ENCODE peak calls at places on chromosomes 4 and X, in ten cellular contexts. V is CD8-positive, alpha-beta memory T cell; P is mesenchymal stem cell; J is IMR-90; F is heart left ventricle; E is cardiac muscle cell; Y is HepG2; L is astrocyte; K is HCT116; H is keratinocyte. Q is an unnamed sample.

GRCh38 chrX:24133280-24133679 is 16.2 kb upstream of the ZFX start:
- DNase-seq in J (no peak), Y (no peak), P (no peak), V (no peak), F (no peak), L (no peak), H (no peak), E (no peak), K (no peak), Q (no peak)

GRCh38 chrX:130197464-130197863 is 25.7 kb downstream of the RAB33A start:
- DNase-seq in Y (no peak), J (no peak), V (no peak), E (no peak), H (no peak), L (no peak), F (no peak), K (no peak), P (no peak), Q (no peak)

GRCh38 chr4:183906736-183907651 is 1.9 kb downstream of the STOX2 start:
- DNase-seq in F (peak; percentile 44), E (peak; percentile 6), K (no peak), H (no peak), J (no peak), L (no peak), Y (no peak), P (peak; percentile 27), V (no peak), Q (no peak)

GRCh38 chrX:150845091-150845490 is 53.4 kb downstream of the CD99L2 start:
- DNase-seq in P (no peak), Y (no peak), J (no peak), L (no peak), H (no peak), E (peak; percentile 37), F (no peak), V (no peak), K (no peak), Q (no peak)

GRCh38 chrX:135520022-135520552 is 373 bp upstream of the INTS6L start:
- DNase-seq in F (no peak), E (peak; percentile 75), P (peak; percentile 67), L (peak; percentile 76), H (no peak), K (no peak), Y (no peak), V (no peak), J (peak; percentile 60), Q (no peak)

GRCh38 chr4:67713531-67714247 is 12.7 kb upstream of the UBA6 start:
- DNase-seq in F (no peak), P (peak; percentile 64), J (peak; percentile 79), L (peak; percentile 45), E (peak; percentile 51), H (peak; percentile 52), K (no peak), Y (no peak), V (no peak), Q (no peak)

GRCh38 chr4:97477974-97478373 is 665.3 kb downstream of the STPG2 start:
- DNase-seq in F (no peak), L (no peak), V (no peak), H (no peak), K (no peak), Y (no peak), E (no peak), J (no peak), P (no peak), Q (no peak)

GRCh38 chr4:56388311-56388710 is 1.0 kb upstream of the AASDH start:
- DNase-seq in E (no peak), H (no peak), K (no peak), Y (no peak), V (no peak), J (no peak), L (no peak), P (peak; percentile 12), F (no peak), Q (no peak)

GRCh38 chr4:22463179-22463578 is 52.7 kb downstream of the ADGRA3 start:
- DNase-seq in V (no peak), E (no peak), L (no peak), F (no peak), H (no peak), P (no peak), Y (no peak), K (no peak), J (no peak), Q (no peak)

GRCh38 chr4:23818097-23818648 is 71.7 kb downstream of the PPARGC1A start:
- DNase-seq in L (no peak), F (no peak), H (no peak), P (no peak), J (peak; percentile 32), V (no peak), E (no peak), Y (no peak), K (no peak), Q (no peak)

GRCh38 chr4:167831853-167832252 is 260.5 kb upstream of the ANXA10 start:
- DNase-seq in J (no peak), H (no peak), F (no peak), V (no peak), Y (no peak), K (no peak), E (peak; percentile 12), L (no peak), P (no peak), Q (no peak)

DNA sequence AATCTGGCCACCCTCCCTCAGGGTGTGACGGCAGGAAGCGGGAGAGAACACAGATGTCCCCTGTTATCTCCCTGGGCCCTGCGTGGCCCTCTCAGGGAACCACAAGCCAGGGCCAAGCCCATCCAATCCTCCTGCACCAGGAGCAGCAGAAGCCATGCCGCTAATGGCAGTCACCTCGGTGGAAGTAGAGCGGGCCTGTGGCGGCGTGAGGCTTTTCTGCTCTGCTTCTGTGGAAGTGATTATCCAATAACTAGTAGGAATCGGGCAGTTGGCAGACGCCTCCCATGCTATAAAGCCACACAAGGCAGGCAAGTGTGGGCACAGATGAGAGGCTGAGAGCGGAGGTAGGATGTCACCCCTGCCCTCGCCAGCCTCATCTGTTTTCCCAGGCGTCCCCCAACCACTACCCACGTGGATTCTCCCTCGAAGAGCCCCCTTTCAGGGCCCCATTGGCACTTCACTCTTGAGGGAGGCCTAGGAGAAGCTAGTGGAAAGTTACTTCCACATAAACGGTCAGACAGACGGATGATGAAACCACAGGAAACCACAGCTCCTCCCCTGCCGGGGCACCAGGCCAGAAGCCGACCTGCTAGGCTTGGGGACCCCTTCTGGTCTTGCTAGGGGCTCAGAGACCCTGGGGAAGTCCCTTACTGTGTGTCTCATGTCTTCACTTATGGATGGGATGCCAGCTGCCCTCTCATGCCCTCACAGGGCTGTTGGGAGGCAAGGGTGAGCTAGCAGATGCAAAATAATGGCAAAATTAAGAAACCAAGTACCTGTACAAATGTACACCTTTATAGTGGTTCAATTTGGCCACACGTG is 18.8 kb upstream of the TMSB4X start:
- DNase-seq in H (no peak), F (peak; percentile 65), Y (peak; percentile 46), V (peak; percentile 73), E (peak; percentile 84), J (peak; percentile 84), P (peak; percentile 91), K (peak; percentile 46), L (peak; percentile 74), Q (peak; percentile 15)
- H3K27ac ChIP-seq in H (peak overlapping the region; percentile 92), F (peak overlapping the region; percentile 50), Y (peak overlapping the region; percentile 26), V (peak overlapping the region; percentile 87), E (no peak overlapping the region), J (peak overlapping the region; percentile 97), P (peak overlapping the region; percentile 97), K (peak overlapping the region; percentile 85), L (peak overlapping the region; percentile 93), Q (peak overlapping the region; percentile 81)

DNA sequence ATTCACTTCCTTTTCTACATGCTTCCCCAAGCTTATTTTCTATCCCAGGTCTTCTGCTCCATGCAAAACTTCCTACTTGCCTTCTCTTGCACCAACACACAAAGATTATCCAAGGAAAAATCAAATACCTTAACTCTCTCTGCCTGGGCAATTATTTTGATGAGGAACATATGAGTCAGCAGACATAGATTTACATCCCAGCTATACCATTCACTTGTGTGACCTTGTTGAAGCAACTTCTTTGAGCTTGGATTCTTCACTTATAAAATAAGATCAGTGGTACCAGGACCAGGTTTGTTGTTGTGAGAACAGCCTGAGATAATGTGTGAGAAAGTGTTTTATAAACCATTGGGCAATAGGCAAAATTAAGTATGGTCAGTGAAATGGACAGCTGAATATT is 39.1 kb upstream of the TMEM192 start:
- DNase-seq in H (peak; percentile 15), K (no peak), F (no peak), L (peak; percentile 17), V (no peak), J (peak; percentile 4), P (peak; percentile 11), Y (no peak), E (no peak), Q (no peak)
- H3K4me3 ChIP-seq in H (no peak overlapping the region), K (no peak overlapping the region), F (no peak overlapping the region), L (no peak overlapping the region), V (no peak overlapping the region), J (no peak overlapping the region), P (no peak overlapping the region), Y (no peak overlapping the region), E (no peak overlapping the region), Q (no peak overlapping the region)

DNA sequence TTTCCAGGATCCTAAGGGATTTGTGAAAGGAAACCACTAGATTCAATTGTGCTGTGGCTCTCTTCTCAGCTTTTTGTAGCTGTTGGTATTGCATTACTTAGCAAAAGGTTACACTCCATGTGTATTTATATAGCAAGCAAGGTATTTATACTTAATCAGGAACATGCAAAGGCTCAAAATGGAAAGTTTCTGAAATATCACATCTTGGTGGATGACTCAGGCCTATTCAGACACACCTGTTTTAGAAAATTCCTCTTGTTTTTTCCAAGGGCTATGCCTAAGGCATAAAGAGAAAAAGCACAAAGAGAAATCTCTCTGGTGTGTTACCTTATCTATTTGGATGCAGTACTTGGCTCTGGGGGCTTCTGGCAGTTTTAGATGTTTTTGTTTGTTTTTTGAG is 144.4 kb upstream of the GALNT7 start:
- DNase-seq in Y (no peak), H (no peak), K (no peak), P (peak; percentile 7), E (no peak), J (peak; percentile 6), V (no peak), L (peak; percentile 10), F (no peak), Q (no peak)
- H3K27ac ChIP-seq in Y (no peak overlapping the region), H (no peak overlapping the region), K (no peak overlapping the region), P (peak overlapping the region; percentile 37), E (no peak overlapping the region), J (no peak overlapping the region), V (no peak overlapping the region), L (no peak overlapping the region), F (no peak overlapping the region), Q (no peak overlapping the region)

GRCh38 chr4:165330666-165331065 is 3.2 kb downstream of the MSMO1 start:
- DNase-seq in F (no peak), V (no peak), K (no peak), L (no peak), H (no peak), P (no peak), J (no peak), Y (no peak), E (no peak), Q (no peak)

GRCh38 chr4:165331823-165332222 is 4.4 kb downstream of the MSMO1 start:
- DNase-seq in Y (no peak), F (no peak), K (no peak), E (no peak), J (no peak), V (no peak), P (no peak), L (no peak), H (no peak), Q (no peak)

GRCh38 chr4:165328708-165329107 is 1.2 kb downstream of the MSMO1 start:
- DNase-seq in H (no peak), F (no peak), L (no peak), J (no peak), K (no peak), V (no peak), E (no peak), Y (peak; percentile 64), P (no peak), Q (no peak)

GRCh38 chr4:165331316-165331715 is 3.8 kb downstream of the MSMO1 start:
- DNase-seq in E (no peak), F (no peak), P (peak; percentile 19), Y (no peak), V (no peak), H (no peak), L (no peak), K (no peak), J (no peak), Q (no peak)

GRCh38 chr4:165330071-165330470 is 2.6 kb downstream of the MSMO1 start:
- DNase-seq in H (no peak), E (no peak), P (no peak), L (no peak), V (no peak), K (no peak), Y (no peak), J (no peak), F (no peak), Q (no peak)
- H3K4me3 ChIP-seq in H (peak overlapping the region; percentile 83), E (peak overlapping the region; percentile 62), P (no peak overlapping the region), L (peak overlapping the region; percentile 32), V (no peak overlapping the region), K (no peak overlapping the region), Y (peak overlapping the region; percentile 77), J (no peak overlapping the region), F (no peak overlapping the region), Q (peak overlapping the region; percentile 83)

Q was measured in esophagus squamous epithelium.